ENCODE peak calls at places on chromosome 15, in five cellular contexts. G is fibroblast of pulmonary artery, C is NCI-H69, B is SHP77, Q is NCI-H1105. E is an unnamed sample.

GRCh38 chr15:100690786-100691160 is 88.4 kb downstream of the ASB7 start:
- DNase-seq in C (no peak), G (no peak), Q (no peak), B (no peak), E (no peak)

GRCh38 chr15:74202461-74203401 is at the start of gene STRA6:
- DNase-seq in B (no peak), G (no peak), C (peak), Q (no peak), E (peak)

GRCh38 chr15:70474367-70474681 is 289.0 kb downstream of the UACA start:
- DNase-seq in Q (no peak), B (no peak), C (no peak), G (no peak), E (no peak)

GRCh38 chr15:71133734-71134464 is 18.6 kb downstream of the THSD4 start:
- DNase-seq in C (no peak), G (no peak), Q (no peak), B (no peak), E (no peak)

GRCh38 chr15:63969652-63970421 is 76.4 kb downstream of the DAPK2 start:
- DNase-seq in C (peak), B (no peak), Q (no peak), G (peak), E (no peak)

GRCh38 chr15:60326824-60327654 is 70.7 kb downstream of the ANXA2 start:
- DNase-seq in Q (peak), C (peak), G (peak), B (peak), E (peak)

GRCh38 chr15:34993413-34993812 is 5.3 kb upstream of the ZNF770 start:
- DNase-seq in G (no peak), Q (no peak), C (no peak), B (no peak), E (no peak)

GRCh38 chr15:64386291-64386690 is 1.3 kb upstream of the TRIP4 start:
- DNase-seq in B (no peak), G (no peak), Q (no peak), C (no peak), E (no peak)

GRCh38 chr15:70088887-70089691 is 8.6 kb downstream of the TLE3 start:
- DNase-seq in Q (peak), B (no peak), G (peak), C (no peak), E (no peak)

GRCh38 chr15:60523056-60523455 is 44.1 kb upstream of the ICE2 start:
- DNase-seq in B (no peak), Q (no peak), C (no peak), G (peak), E (no peak)

GRCh38 chr15:100196326-100197058 is 145.3 kb downstream of the ADAMTS17 start:
- DNase-seq in G (no peak), B (no peak), C (peak), Q (no peak), E (no peak)

GRCh38 chr15:101173233-101174119 is 78.4 kb downstream of the CHSY1 start:
- DNase-seq in C (no peak), G (no peak), B (no peak), Q (no peak), E (no peak)

GRCh38 chr15:68252925-68253534 is 23.5 kb upstream of the CLN6 start:
- DNase-seq in Q (peak), G (peak), C (peak), B (peak), E (peak)

GRCh38 chr15:26260517-26261133 is 397.5 kb upstream of the ATP10A start:
- DNase-seq in Q (no peak), G (peak), C (peak), B (peak), E (peak)

GRCh38 chr15:67110958-67111864 is 45.8 kb downstream of the SMAD3 start:
- DNase-seq in G (no peak), C (no peak), B (no peak), Q (no peak), E (no peak)

GRCh38 chr15:92429378-92430066 is 35.8 kb downstream of the ST8SIA2 start:
- DNase-seq in Q (no peak), G (peak), B (no peak), C (peak), E (peak)

GRCh38 chr15:60673918-60674558 is 195.1 kb upstream of the ICE2 start:
- DNase-seq in Q (peak), C (peak), G (peak), B (peak), E (no peak)

GRCh38 chr15:74783808-74784175 is 1.9 kb downstream of the CSK start:
- DNase-seq in C (no peak), Q (no peak), B (no peak), G (no peak), E (no peak)

GRCh38 chr15:41501191-41501917 is 7.7 kb downstream of the ITPKA start:
- DNase-seq in G (no peak), C (peak), B (no peak), Q (no peak), E (no peak)

GRCh38 chr15:70342141-70342540 is 244.4 kb upstream of the TLE3 start:
- DNase-seq in C (no peak), Q (no peak), G (no peak), B (no peak), E (no peak)

GRCh38 chr15:66655511-66655910 is 46.5 kb upstream of the SMAD6 start:
- DNase-seq in C (no peak), B (no peak), G (no peak), Q (no peak), E (no peak)

GRCh38 chr15:90103669-90104329 is 1.5 kb upstream of the IDH2 start:
- DNase-seq in G (no peak), Q (no peak), B (peak), C (peak), E (peak)

GRCh38 chr15:57655809-57656208 is 50.7 kb upstream of the POLR2M start:
- DNase-seq in C (no peak), G (peak), Q (no peak), B (no peak), E (no peak)

GRCh38 chr15:92970656-92971055 is 70.5 kb downstream of the CHD2 start:
- DNase-seq in B (no peak), C (no peak), G (peak), Q (no peak), E (no peak)

GRCh38 chr15:25175789-25176615 is 221.2 kb downstream of the SNRPN start:
- DNase-seq in B (no peak), Q (no peak), C (no peak), G (no peak), E (no peak)

GRCh38 chr15:85047271-85047948 is 65.8 kb downstream of the PDE8A start:
- DNase-seq in B (peak), Q (no peak), G (peak), C (peak), E (peak)

GRCh38 chr15:62752687-62753517 is 289.6 kb upstream of the TPM1 start:
- DNase-seq in G (no peak), C (no peak), Q (no peak), B (no peak), E (no peak)

GRCh38 chr15:35151381-35151780 is 66.3 kb upstream of the NANOGP8 start:
- DNase-seq in C (no peak), Q (no peak), G (no peak), B (no peak), E (no peak)

GRCh38 chr15:100156201-100156600 is 185.6 kb downstream of the ADAMTS17 start:
- DNase-seq in C (no peak), G (no peak), Q (no peak), B (no peak), E (no peak)

GRCh38 chr15:38085104-38085503 is 150.7 kb downstream of the TMCO5A start:
- DNase-seq in C (no peak), B (no peak), Q (no peak), G (no peak), E (no peak)

GRCh38 chr15:68310178-68310810 is 32.7 kb downstream of the FEM1B start:
- DNase-seq in C (no peak), G (no peak), Q (no peak), B (no peak), E (no peak)

GRCh38 chr15:90637693-90638092 is 79.5 kb upstream of the BLM start:
- DNase-seq in G (no peak), C (peak), Q (no peak), B (no peak), E (no peak)

GRCh38 chr15:65042776-65043322 is 2.3 kb upstream of the SLC51B start:
- DNase-seq in G (no peak), C (no peak), B (no peak), Q (no peak), E (no peak)

GRCh38 chr15:53473886-53474285 is 285.6 kb downstream of the WDR72 start:
- DNase-seq in B (no peak), Q (no peak), G (no peak), C (no peak), E (no peak)

GRCh38 chr15:90873998-90874605 is 5.7 kb downstream of the FURIN start:
- DNase-seq in Q (no peak), G (no peak), B (peak), C (peak), E (peak)

GRCh38 chr15:82039871-82040270 is 5.9 kb downstream of the MEX3B start:
- DNase-seq in C (no peak), B (no peak), Q (no peak), G (no peak), E (no peak)

GRCh38 chr15:100264994-100265640 is 76.7 kb downstream of the ADAMTS17 start:
- DNase-seq in Q (no peak), C (no peak), B (no peak), G (no peak), E (no peak)

GRCh38 chr15:94029495-94029894 is 201.9 kb upstream of the MCTP2 start:
- DNase-seq in G (no peak), C (no peak), Q (no peak), B (no peak), E (no peak)

GRCh38 chr15:93520206-93520605 is 431.2 kb upstream of the RGMA start:
- DNase-seq in Q (no peak), G (no peak), B (no peak), C (no peak), E (peak)

GRCh38 chr15:70566047-70566835 is 197.1 kb downstream of the UACA start:
- DNase-seq in C (no peak), B (no peak), Q (no peak), G (peak), E (peak)